ENCODE peak calls at places on chromosomes 6 and 20, in seven cellular contexts. X is heart left ventricle, Z is neural progenitor cell, F is psoas muscle, G is RWPE2, H is uterus, M is colonic mucosa. Y is an unnamed sample.

GRCh38 chr20:20369353-20370086 is 1.6 kb downstream of the INSM1 start:
- DNase-seq in X (no peak), Z (peak; percentile 65), F (no peak), G (no peak), H (no peak), M (peak; percentile 52), Y (no peak)

GRCh38 chr6:36141091-36141490 is 10.8 kb downstream of the MAPK13 start:
- DNase-seq in X (no peak), Z (no peak), F (no peak), G (no peak), H (no peak), M (no peak), Y (no peak)

GRCh38 chr20:58891076-58891685 is 38.7 kb downstream of the GNAS start:
- DNase-seq in X (peak; percentile 90), Z (peak; percentile 91), F (peak; percentile 90), G (peak; percentile 92), H (peak; percentile 79), M (peak; percentile 78), Y (peak; percentile 87)

GRCh38 chr6:108027594-108027993 is 46.9 kb downstream of the OSTM1 start:
- DNase-seq in X (no peak), Z (no peak), F (no peak), G (no peak), H (no peak), M (peak; percentile 84), Y (no peak)

GRCh38 chr6:79762370-79762769 is 131.2 kb downstream of the SH3BGRL2 start:
- DNase-seq in X (no peak), Z (peak; percentile 42), F (no peak), G (no peak), H (no peak), M (no peak), Y (no peak)

GRCh38 chr6:108492131-108492766 is 68.5 kb upstream of the FOXO3 start:
- DNase-seq in X (no peak), Z (peak; percentile 54), F (no peak), G (no peak), H (no peak), M (no peak), Y (no peak)

GRCh38 chr6:10210052-10210451 is 204.8 kb downstream of the TFAP2A start:
- DNase-seq in X (no peak), Z (no peak), F (no peak), G (no peak), H (no peak), M (no peak), Y (no peak)

GRCh38 chr20:40506567-40506966 is 182.5 kb downstream of the MAFB start:
- DNase-seq in X (peak; percentile 79), Z (no peak), F (peak; percentile 93), G (peak; percentile 100), H (peak; percentile 71), M (peak; percentile 64), Y (no peak)

GRCh38 chr6:160378218-160378617 is 30.0 kb downstream of the SLC22A3 start:
- DNase-seq in X (no peak), Z (no peak), F (no peak), G (no peak), H (no peak), M (no peak), Y (no peak)

GRCh38 chr6:146526192-146526591 is 17.4 kb upstream of the RAB32 start:
- DNase-seq in X (no peak), Z (no peak), F (no peak), G (no peak), H (no peak), M (no peak), Y (no peak)

GRCh38 chr6:1817033-1817761 is 207.5 kb downstream of the FOXC1 start:
- DNase-seq in X (no peak), Z (no peak), F (no peak), G (no peak), H (no peak), M (no peak), Y (no peak)

GRCh38 chr6:121823437-121823851 is 388.0 kb downstream of the GJA1 start:
- DNase-seq in X (no peak), Z (peak; percentile 65), F (no peak), G (no peak), H (no peak), M (no peak), Y (no peak)

GRCh38 chr6:32082951-32083350 is 26.2 kb downstream of the TNXB start:
- DNase-seq in X (peak; percentile 46), Z (no peak), F (peak; percentile 83), G (peak; percentile 86), H (peak; percentile 82), M (no peak), Y (peak; percentile 98)

GRCh38 chr6:69917834-69918233 is 51.5 kb downstream of the COL19A1 start:
- DNase-seq in X (no peak), Z (no peak), F (peak; percentile 29), G (no peak), H (no peak), M (no peak), Y (no peak)

GRCh38 chr6:139369068-139369467 is 5.4 kb downstream of the CITED2 start:
- DNase-seq in X (no peak), Z (peak; percentile 79), F (no peak), G (no peak), H (no peak), M (no peak), Y (no peak)

GRCh38 chr6:14450133-14451040 is 332.8 kb downstream of the CD83 start:
- DNase-seq in X (no peak), Z (peak; percentile 61), F (no peak), G (no peak), H (no peak), M (no peak), Y (no peak)

GRCh38 chr20:49877254-49877990 is 37.9 kb downstream of the SPATA2 start:
- DNase-seq in X (no peak), Z (no peak), F (no peak), G (no peak), H (no peak), M (no peak), Y (no peak)

GRCh38 chr20:37095108-37095608 is 639 bp downstream of the RBL1 start:
- DNase-seq in X (no peak), Z (peak; percentile 24), F (no peak), G (no peak), H (no peak), M (peak; percentile 57), Y (no peak)

GRCh38 chr6:39365281-39366074 is 43.0 kb upstream of the KCNK16 start:
- DNase-seq in X (no peak), Z (no peak), F (no peak), G (no peak), H (no peak), M (no peak), Y (no peak)

GRCh38 chr6:46491201-46491788 is at the start of gene RCAN2:
- DNase-seq in X (peak; percentile 82), Z (peak; percentile 91), F (peak; percentile 84), G (no peak), H (peak; percentile 59), M (peak; percentile 65), Y (no peak)

GRCh38 chr20:8368680-8369079 is 236.6 kb downstream of the PLCB1 start:
- DNase-seq in X (no peak), Z (no peak), F (no peak), G (no peak), H (no peak), M (no peak), Y (no peak)

GRCh38 chr6:149862901-149863595 is 1.1 kb downstream of the LRP11 start:
- DNase-seq in X (peak; percentile 79), Z (peak; percentile 83), F (peak; percentile 85), G (peak; percentile 79), H (peak; percentile 58), M (peak; percentile 61), Y (peak; percentile 88)

GRCh38 chr6:121443953-121444590 is 8.6 kb downstream of the GJA1 start:
- DNase-seq in X (peak; percentile 39), Z (no peak), F (no peak), G (no peak), H (no peak), M (no peak), Y (no peak)

GRCh38 chr6:163793584-163793983 is 379.1 kb downstream of the QKI start:
- DNase-seq in X (no peak), Z (no peak), F (no peak), G (no peak), H (no peak), M (no peak), Y (no peak)
- H3K27ac ChIP-seq in X (no peak overlapping the region), Z (no peak overlapping the region), F (no peak overlapping the region), G (peak overlapping the region; percentile 40), H (no peak overlapping the region), M (no peak overlapping the region), Y (no peak overlapping the region)

GRCh38 chr6:88157106-88157505 is 9.0 kb downstream of the CNR1 start:
- DNase-seq in X (no peak), Z (no peak), F (no peak), G (no peak), H (no peak), M (no peak), Y (no peak)
- TF ChIP-seq CTCF in X (no peak), Z (peak; percentile 30), F (no peak), G (no peak), H (no peak), M (no peak), Y (no peak)

GRCh38 chr6:152096863-152097496 is 289.5 kb downstream of the ESR1 start:
- DNase-seq in X (no peak), Z (no peak), F (no peak), G (no peak), H (no peak), M (no peak), Y (no peak)
- H3K27ac ChIP-seq in X (no peak overlapping the region), Z (no peak overlapping the region), F (peak overlapping the region; percentile 71), G (peak overlapping the region; percentile 87), H (peak overlapping the region; percentile 69), M (no peak overlapping the region), Y (peak overlapping the region; percentile 86)

DNA sequence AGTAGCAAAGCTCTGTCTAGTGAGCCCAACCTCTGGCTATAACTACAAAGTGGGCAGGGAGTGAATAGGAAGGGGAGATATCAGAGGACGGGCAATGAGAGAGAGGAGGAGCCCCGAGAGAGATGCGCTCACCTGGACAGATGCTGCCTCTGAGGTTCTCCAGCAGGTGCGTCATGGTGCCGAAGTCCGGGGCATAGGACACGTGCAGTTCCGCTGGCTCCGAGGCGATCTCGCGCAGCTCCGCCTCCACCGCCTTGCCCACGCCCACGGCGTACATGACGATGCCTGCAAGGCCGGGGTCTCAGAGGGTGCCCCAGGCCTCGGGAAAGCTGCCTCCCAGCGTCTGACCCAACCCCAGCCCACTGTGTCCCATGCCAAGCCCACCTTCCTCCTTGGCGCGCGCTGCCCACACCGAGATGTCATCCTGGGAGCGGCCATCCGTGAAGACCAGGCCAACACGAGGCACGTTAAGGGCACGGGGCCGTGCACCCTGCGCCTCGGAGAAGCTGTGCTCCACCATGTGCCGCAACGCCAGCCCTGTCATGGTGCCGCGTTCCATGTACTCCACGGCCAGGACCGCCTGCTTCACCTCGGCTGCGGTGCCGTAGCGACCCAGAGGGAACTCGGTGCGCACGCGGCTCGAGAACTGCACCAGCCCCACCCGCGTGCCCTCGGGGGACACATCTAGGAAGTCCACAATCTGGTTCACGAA is 8.7 kb upstream of the RBPJL start:
- DNase-seq in X (no peak), Z (no peak), F (no peak), G (peak; percentile 84), H (no peak), M (no peak), Y (no peak)
- TF ChIP-seq CTCF in X (no peak), Z (no peak), F (no peak), G (no peak), H (no peak), M (no peak), Y (no peak)